ENCODE peak calls at places on chromosomes 6 and 20, in ten cellular contexts. N is heart right ventricle, U is GM10248, F is choroid plexus epithelial cell, Q is NCI-H1092, I is lung microvascular endothelial cell, S is heart left ventricle, A is stromal cell of bone marrow, R is cardiac muscle cell, X is WTC11. B is an unnamed sample.

GRCh38 chr6:157966990-157967389 is 14.7 kb upstream of the SYNJ2 start:
- DNase-seq in U (no peak), R (no peak), Q (peak), F (no peak), X (no peak), I (no peak), A (no peak), S (no peak), N (no peak), B (no peak)

GRCh38 chr6:51684603-51685002 is 402.8 kb downstream of the PKHD1 start:
- DNase-seq in S (no peak), F (no peak), I (no peak), U (no peak), X (no peak), A (peak), N (no peak), R (no peak), Q (no peak), B (no peak)

GRCh38 chr20:46401478-46401860 is 4.9 kb downstream of the ELMO2 start:
- DNase-seq in N (no peak), S (no peak), F (no peak), I (no peak), A (no peak), R (no peak), X (no peak), Q (no peak), U (peak), B (no peak)

GRCh38 chr20:46568570-46569129 is 18.2 kb upstream of the OCSTAMP start:
- DNase-seq in F (peak), I (peak), S (peak), X (no peak), A (peak), R (peak), U (no peak), N (peak), Q (peak), B (peak)

GRCh38 chr20:61934716-61935530 is 130.8 kb downstream of the TAF4 start:
- DNase-seq in I (no peak), U (no peak), A (no peak), Q (no peak), N (no peak), S (no peak), X (peak), R (no peak), F (peak), B (no peak)

GRCh38 chr6:135909737-135910387 is 58.4 kb downstream of the PDE7B start:
- DNase-seq in I (peak), R (peak), U (peak), X (peak), Q (peak), S (peak), A (no peak), N (no peak), F (peak), B (peak)

GRCh38 chr6:139344186-139344963 is 30.1 kb downstream of the CITED2 start:
- DNase-seq in N (no peak), A (no peak), U (no peak), F (no peak), S (no peak), X (no peak), Q (no peak), I (no peak), R (no peak), B (no peak)

GRCh38 chr6:75855047-75855446 is 106.0 kb downstream of the MYO6 start:
- DNase-seq in R (peak), Q (peak), F (peak), I (peak), U (peak), N (no peak), S (no peak), X (peak), A (peak), B (peak)

GRCh38 chr6:110285306-110286060 is 72.7 kb downstream of the METTL24 start:
- DNase-seq in U (no peak), F (no peak), R (no peak), I (no peak), A (no peak), S (no peak), N (no peak), Q (no peak), X (no peak), B (no peak)

GRCh38 chr20:48076247-48076646 is 291.0 kb upstream of the SULF2 start:
- DNase-seq in S (no peak), F (no peak), R (no peak), Q (no peak), U (no peak), A (no peak), I (no peak), X (no peak), N (no peak), B (no peak)

B was measured in HEK293T.